ENCODE peak calls at places on chromosomes 6 and 20, in six cellular contexts. J, R, U, L, Q and F are unnamed samples.

GRCh38 chr6:294656-295565 is 2.6 kb downstream of the DUSP22 start:
- DNase-seq in J (no peak), R (no peak), U (no peak), L (no peak), Q (no peak), F (no peak)

GRCh38 chr6:126027601-126028000 is 41.3 kb downstream of the TRMT11 start:
- DNase-seq in J (no peak), R (no peak), U (no peak), L (no peak), Q (no peak), F (no peak)

GRCh38 chr6:2215342-2215741 is 30.1 kb downstream of the GMDS start:
- DNase-seq in J (no peak), R (no peak), U (no peak), L (no peak), Q (no peak), F (no peak)

GRCh38 chr20:25543068-25543467 is 42.3 kb downstream of the NINL start:
- DNase-seq in J (no peak), R (no peak), U (no peak), L (no peak), Q (no peak), F (no peak)

GRCh38 chr6:11277275-11278206 is 45.1 kb upstream of the NEDD9 start:
- DNase-seq in J (peak), R (no peak), U (no peak), L (no peak), Q (peak), F (no peak)

GRCh38 chr6:125714431-125715090 is 34.9 kb upstream of the HEY2 start:
- DNase-seq in J (no peak), R (no peak), U (no peak), L (no peak), Q (no peak), F (no peak)

GRCh38 chr6:16483315-16483875 is 245.0 kb downstream of the GMPR start:
- DNase-seq in J (no peak), R (no peak), U (no peak), L (no peak), Q (no peak), F (peak)

GRCh38 chr20:44584103-44584690 is 1.8 kb downstream of the PKIG start:
- DNase-seq in J (no peak), R (no peak), U (no peak), L (no peak), Q (no peak), F (no peak)

GRCh38 chr6:143232849-143233248 is 172.2 kb downstream of the AIG1 start:
- DNase-seq in J (peak), R (no peak), U (no peak), L (peak), Q (no peak), F (peak)

GRCh38 chr6:26216886-26217713 is 129.9 kb downstream of the HFE start:
- DNase-seq in J (no peak), R (peak), U (peak), L (no peak), Q (no peak), F (no peak)

GRCh38 chr6:143579703-143580102 is 68.2 kb upstream of the FUCA2 start:
- DNase-seq in J (no peak), R (no peak), U (no peak), L (peak), Q (peak), F (no peak)

GRCh38 chr20:11140359-11140758 is 466.6 kb upstream of the JAG1 start:
- DNase-seq in J (no peak), R (no peak), U (no peak), L (peak), Q (peak), F (no peak)

GRCh38 chr6:63839485-63839884 is 203.9 kb downstream of the PHF3 start:
- DNase-seq in J (no peak), R (no peak), U (no peak), L (no peak), Q (no peak), F (no peak)

GRCh38 chr6:88867841-88868558 is 95.4 kb downstream of the RNGTT start:
- DNase-seq in J (no peak), R (no peak), U (no peak), L (no peak), Q (no peak), F (no peak)

GRCh38 chr6:154156135-154156948 is 117.3 kb downstream of the OPRM1 start:
- DNase-seq in J (no peak), R (peak), U (peak), L (no peak), Q (peak), F (peak)

GRCh38 chr20:17471606-17472187 is 59.5 kb downstream of the BFSP1 start:
- DNase-seq in J (no peak), R (no peak), U (no peak), L (no peak), Q (no peak), F (no peak)

GRCh38 chr20:43798591-43799149 is 71.9 kb upstream of the GTSF1L start:
- DNase-seq in J (no peak), R (no peak), U (no peak), L (no peak), Q (no peak), F (no peak)